ENCODE peak calls at places on chromosome 1, in four cellular contexts. One of them, this sample, is unnamed.

GRCh38 chr1:37877991-37878544 is 18.7 kb upstream of the MTF1 start:
- DNase-seq in effector CD8-positive, alpha-beta T cell: no peak
- DNase-seq in stimulated activated CD4-positive, alpha-beta T cell treated with anti-CD3 and anti-CD28 coated beads, Interleukin-12 subunit alpha, Interleukin-12 subunit beta, amount 100 ng/mL, for 24 hours: no peak
- DNase-seq in CD8-positive, alpha-beta memory T cell: no peak
- DNase-seq in this sample: no peak

GRCh38 chr1:16067127-16067768 is 6.2 kb downstream of the FAM131C start:
- DNase-seq in effector CD8-positive, alpha-beta T cell: no peak
- DNase-seq in stimulated activated CD4-positive, alpha-beta T cell treated with anti-CD3 and anti-CD28 coated beads, Interleukin-12 subunit alpha, Interleukin-12 subunit beta, amount 100 ng/mL, for 24 hours: no peak
- DNase-seq in CD8-positive, alpha-beta memory T cell: no peak
- DNase-seq in this sample: no peak

GRCh38 chr1:29519733-29520132 is 283.4 kb downstream of the PTPRU start:
- DNase-seq in effector CD8-positive, alpha-beta T cell: no peak
- DNase-seq in stimulated activated CD4-positive, alpha-beta T cell treated with anti-CD3 and anti-CD28 coated beads, Interleukin-12 subunit alpha, Interleukin-12 subunit beta, amount 100 ng/mL, for 24 hours: no peak
- DNase-seq in CD8-positive, alpha-beta memory T cell: no peak
- DNase-seq in this sample: no peak

GRCh38 chr1:64878931-64879710 is 87.2 kb downstream of the JAK1 start:
- DNase-seq in effector CD8-positive, alpha-beta T cell: no peak
- DNase-seq in stimulated activated CD4-positive, alpha-beta T cell treated with anti-CD3 and anti-CD28 coated beads, Interleukin-12 subunit alpha, Interleukin-12 subunit beta, amount 100 ng/mL, for 24 hours: no peak
- DNase-seq in CD8-positive, alpha-beta memory T cell: no peak
- DNase-seq in this sample: no peak

GRCh38 chr1:169327875-169328274 is 39.7 kb downstream of the NME7 start:
- DNase-seq in effector CD8-positive, alpha-beta T cell: no peak
- DNase-seq in stimulated activated CD4-positive, alpha-beta T cell treated with anti-CD3 and anti-CD28 coated beads, Interleukin-12 subunit alpha, Interleukin-12 subunit beta, amount 100 ng/mL, for 24 hours: no peak
- DNase-seq in CD8-positive, alpha-beta memory T cell: no peak
- DNase-seq in this sample: no peak

GRCh38 chr1:44628962-44629756 is 45.1 kb downstream of the TMEM53 start:
- DNase-seq in effector CD8-positive, alpha-beta T cell: no peak
- DNase-seq in stimulated activated CD4-positive, alpha-beta T cell treated with anti-CD3 and anti-CD28 coated beads, Interleukin-12 subunit alpha, Interleukin-12 subunit beta, amount 100 ng/mL, for 24 hours: no peak
- DNase-seq in CD8-positive, alpha-beta memory T cell: no peak
- DNase-seq in this sample: no peak

GRCh38 chr1:19910650-19911049 is 12.8 kb downstream of the PLA2G2E start:
- DNase-seq in effector CD8-positive, alpha-beta T cell: no peak
- DNase-seq in stimulated activated CD4-positive, alpha-beta T cell treated with anti-CD3 and anti-CD28 coated beads, Interleukin-12 subunit alpha, Interleukin-12 subunit beta, amount 100 ng/mL, for 24 hours: no peak
- DNase-seq in CD8-positive, alpha-beta memory T cell: no peak
- DNase-seq in this sample: no peak

GRCh38 chr1:109615879-109616278 is 3.5 kb downstream of the GNAT2 start:
- DNase-seq in effector CD8-positive, alpha-beta T cell: no peak
- DNase-seq in stimulated activated CD4-positive, alpha-beta T cell treated with anti-CD3 and anti-CD28 coated beads, Interleukin-12 subunit alpha, Interleukin-12 subunit beta, amount 100 ng/mL, for 24 hours: no peak
- DNase-seq in CD8-positive, alpha-beta memory T cell: no peak
- DNase-seq in this sample: no peak

GRCh38 chr1:210344706-210345105 is 16.0 kb downstream of the HHAT start:
- DNase-seq in effector CD8-positive, alpha-beta T cell: no peak
- DNase-seq in stimulated activated CD4-positive, alpha-beta T cell treated with anti-CD3 and anti-CD28 coated beads, Interleukin-12 subunit alpha, Interleukin-12 subunit beta, amount 100 ng/mL, for 24 hours: no peak
- DNase-seq in CD8-positive, alpha-beta memory T cell: no peak
- DNase-seq in this sample: no peak

GRCh38 chr1:172449585-172450523 is 6.0 kb upstream of the PIGC start:
- DNase-seq in effector CD8-positive, alpha-beta T cell: no peak
- DNase-seq in stimulated activated CD4-positive, alpha-beta T cell treated with anti-CD3 and anti-CD28 coated beads, Interleukin-12 subunit alpha, Interleukin-12 subunit beta, amount 100 ng/mL, for 24 hours: no peak
- DNase-seq in CD8-positive, alpha-beta memory T cell: no peak
- DNase-seq in this sample: peak; percentile 24

GRCh38 chr1:175839678-175840669 is 96.6 kb upstream of the TNR start:
- DNase-seq in effector CD8-positive, alpha-beta T cell: no peak
- DNase-seq in stimulated activated CD4-positive, alpha-beta T cell treated with anti-CD3 and anti-CD28 coated beads, Interleukin-12 subunit alpha, Interleukin-12 subunit beta, amount 100 ng/mL, for 24 hours: no peak
- DNase-seq in CD8-positive, alpha-beta memory T cell: no peak
- DNase-seq in this sample: no peak

GRCh38 chr1:184254849-184255248 is 132.0 kb upstream of the C1orf21 start:
- DNase-seq in effector CD8-positive, alpha-beta T cell: no peak
- DNase-seq in stimulated activated CD4-positive, alpha-beta T cell treated with anti-CD3 and anti-CD28 coated beads, Interleukin-12 subunit alpha, Interleukin-12 subunit beta, amount 100 ng/mL, for 24 hours: no peak
- DNase-seq in CD8-positive, alpha-beta memory T cell: no peak
- DNase-seq in this sample: no peak

GRCh38 chr1:230268371-230269170 is 157.6 kb downstream of the PGBD5 start:
- DNase-seq in effector CD8-positive, alpha-beta T cell: no peak
- DNase-seq in stimulated activated CD4-positive, alpha-beta T cell treated with anti-CD3 and anti-CD28 coated beads, Interleukin-12 subunit alpha, Interleukin-12 subunit beta, amount 100 ng/mL, for 24 hours: no peak
- DNase-seq in CD8-positive, alpha-beta memory T cell: no peak
- DNase-seq in this sample: no peak

GRCh38 chr1:156392427-156392826 is 23.4 kb downstream of the RHBG start:
- DNase-seq in effector CD8-positive, alpha-beta T cell: no peak
- DNase-seq in stimulated activated CD4-positive, alpha-beta T cell treated with anti-CD3 and anti-CD28 coated beads, Interleukin-12 subunit alpha, Interleukin-12 subunit beta, amount 100 ng/mL, for 24 hours: no peak
- DNase-seq in CD8-positive, alpha-beta memory T cell: no peak
- DNase-seq in this sample: no peak

GRCh38 chr1:16073490-16074104 is at the start of gene FAM131C:
- DNase-seq in effector CD8-positive, alpha-beta T cell: peak; percentile 17
- DNase-seq in stimulated activated CD4-positive, alpha-beta T cell treated with anti-CD3 and anti-CD28 coated beads, Interleukin-12 subunit alpha, Interleukin-12 subunit beta, amount 100 ng/mL, for 24 hours: no peak
- DNase-seq in CD8-positive, alpha-beta memory T cell: peak; percentile 33
- DNase-seq in this sample: peak; percentile 47

GRCh38 chr1:38962560-38962959 is 20.9 kb upstream of the RHBDL2 start:
- DNase-seq in effector CD8-positive, alpha-beta T cell: no peak
- DNase-seq in stimulated activated CD4-positive, alpha-beta T cell treated with anti-CD3 and anti-CD28 coated beads, Interleukin-12 subunit alpha, Interleukin-12 subunit beta, amount 100 ng/mL, for 24 hours: no peak
- DNase-seq in CD8-positive, alpha-beta memory T cell: no peak
- DNase-seq in this sample: no peak

GRCh38 chr1:240092301-240093119 is 827 bp downstream of the FMN2 start:
- DNase-seq in effector CD8-positive, alpha-beta T cell: no peak
- DNase-seq in stimulated activated CD4-positive, alpha-beta T cell treated with anti-CD3 and anti-CD28 coated beads, Interleukin-12 subunit alpha, Interleukin-12 subunit beta, amount 100 ng/mL, for 24 hours: no peak
- DNase-seq in CD8-positive, alpha-beta memory T cell: no peak
- DNase-seq in this sample: no peak

GRCh38 chr1:240312872-240313271 is 221.2 kb downstream of the FMN2 start:
- DNase-seq in effector CD8-positive, alpha-beta T cell: no peak
- DNase-seq in stimulated activated CD4-positive, alpha-beta T cell treated with anti-CD3 and anti-CD28 coated beads, Interleukin-12 subunit alpha, Interleukin-12 subunit beta, amount 100 ng/mL, for 24 hours: no peak
- DNase-seq in CD8-positive, alpha-beta memory T cell: no peak
- DNase-seq in this sample: no peak

GRCh38 chr1:8013800-8014199 is 12.3 kb downstream of the ERRFI1 start:
- DNase-seq in effector CD8-positive, alpha-beta T cell: no peak
- DNase-seq in stimulated activated CD4-positive, alpha-beta T cell treated with anti-CD3 and anti-CD28 coated beads, Interleukin-12 subunit alpha, Interleukin-12 subunit beta, amount 100 ng/mL, for 24 hours: no peak
- DNase-seq in CD8-positive, alpha-beta memory T cell: no peak
- DNase-seq in this sample: no peak

GRCh38 chr1:87243573-87243972 is 85.1 kb upstream of the LMO4 start:
- DNase-seq in effector CD8-positive, alpha-beta T cell: no peak
- DNase-seq in stimulated activated CD4-positive, alpha-beta T cell treated with anti-CD3 and anti-CD28 coated beads, Interleukin-12 subunit alpha, Interleukin-12 subunit beta, amount 100 ng/mL, for 24 hours: no peak
- DNase-seq in CD8-positive, alpha-beta memory T cell: no peak
- DNase-seq in this sample: no peak

GRCh38 chr1:35640380-35641232 is 720 bp downstream of the PSMB2 start:
- DNase-seq in effector CD8-positive, alpha-beta T cell: no peak
- DNase-seq in stimulated activated CD4-positive, alpha-beta T cell treated with anti-CD3 and anti-CD28 coated beads, Interleukin-12 subunit alpha, Interleukin-12 subunit beta, amount 100 ng/mL, for 24 hours: no peak
- DNase-seq in CD8-positive, alpha-beta memory T cell: no peak
- DNase-seq in this sample: no peak

GRCh38 chr1:152516082-152516481 is 1.8 kb downstream of the CRCT1 start:
- DNase-seq in effector CD8-positive, alpha-beta T cell: no peak
- DNase-seq in stimulated activated CD4-positive, alpha-beta T cell treated with anti-CD3 and anti-CD28 coated beads, Interleukin-12 subunit alpha, Interleukin-12 subunit beta, amount 100 ng/mL, for 24 hours: no peak
- DNase-seq in CD8-positive, alpha-beta memory T cell: no peak
- DNase-seq in this sample: no peak

GRCh38 chr1:6694126-6694713 is 7.4 kb downstream of the DNAJC11 start:
- DNase-seq in effector CD8-positive, alpha-beta T cell: no peak
- DNase-seq in stimulated activated CD4-positive, alpha-beta T cell treated with anti-CD3 and anti-CD28 coated beads, Interleukin-12 subunit alpha, Interleukin-12 subunit beta, amount 100 ng/mL, for 24 hours: no peak
- DNase-seq in CD8-positive, alpha-beta memory T cell: no peak
- DNase-seq in this sample: no peak

GRCh38 chr1:66778266-66778665 is 22.8 kb downstream of the INSL5 start:
- DNase-seq in effector CD8-positive, alpha-beta T cell: no peak
- DNase-seq in stimulated activated CD4-positive, alpha-beta T cell treated with anti-CD3 and anti-CD28 coated beads, Interleukin-12 subunit alpha, Interleukin-12 subunit beta, amount 100 ng/mL, for 24 hours: no peak
- DNase-seq in CD8-positive, alpha-beta memory T cell: no peak
- DNase-seq in this sample: no peak

GRCh38 chr1:89536555-89537393 is 12.1 kb downstream of the LRRC8B start:
- DNase-seq in effector CD8-positive, alpha-beta T cell: no peak
- DNase-seq in stimulated activated CD4-positive, alpha-beta T cell treated with anti-CD3 and anti-CD28 coated beads, Interleukin-12 subunit alpha, Interleukin-12 subunit beta, amount 100 ng/mL, for 24 hours: no peak
- DNase-seq in CD8-positive, alpha-beta memory T cell: no peak
- DNase-seq in this sample: no peak

GRCh38 chr1:101357444-101357986 is 120.7 kb downstream of the S1PR1 start:
- DNase-seq in effector CD8-positive, alpha-beta T cell: peak; percentile 43
- DNase-seq in stimulated activated CD4-positive, alpha-beta T cell treated with anti-CD3 and anti-CD28 coated beads, Interleukin-12 subunit alpha, Interleukin-12 subunit beta, amount 100 ng/mL, for 24 hours: peak; percentile 25
- DNase-seq in CD8-positive, alpha-beta memory T cell: peak; percentile 40
- DNase-seq in this sample: peak; percentile 41

This sample was measured in T-helper 17 cell.